ENCODE peak calls at places on chromosomes 2 and 18, in eight cellular contexts. E is PC-3, V is NCI-H2029 treated with DMSO at 0.1 percent for 48 hours, N is putamen, W is amniotic stem cell, Q is GM12865, A is T follicular helper cell, M is left cardiac atrium. X is an unnamed sample.

GRCh38 chr18:26634631-26635030 is 86.3 kb upstream of the KCTD1 start:
- DNase-seq in E (no peak), V (no peak), N (no peak), W (no peak), Q (no peak), A (no peak), M (no peak), X (no peak)

GRCh38 chr2:238020816-238021215 is 40.0 kb upstream of the SCLY start:
- DNase-seq in E (no peak), V (no peak), N (no peak), W (no peak), Q (no peak), A (no peak), M (no peak), X (no peak)

GRCh38 chr18:10424576-10425314 is 29.7 kb upstream of the APCDD1 start:
- DNase-seq in E (no peak), V (no peak), N (no peak), W (no peak), Q (no peak), A (no peak), M (no peak), X (no peak)

GRCh38 chr2:234880551-234881211 is 71.1 kb upstream of the SH3BP4 start:
- DNase-seq in E (peak; percentile 90), V (no peak), N (no peak), W (peak; percentile 19), Q (no peak), A (no peak), M (no peak), X (no peak)

GRCh38 chr2:222709191-222709891 is 37.9 kb downstream of the MOGAT1 start:
- DNase-seq in E (peak; percentile 14), V (no peak), N (peak; percentile 79), W (peak; percentile 55), Q (peak; percentile 35), A (no peak), M (peak; percentile 76), X (no peak)

GRCh38 chr2:212595036-212595654 is 56.5 kb upstream of the ERBB4 start:
- DNase-seq in E (peak; percentile 72), V (no peak), N (peak; percentile 7), W (no peak), Q (peak; percentile 41), A (no peak), M (no peak), X (no peak)

GRCh38 chr2:46825958-46826897 is 89.4 kb downstream of the MCFD2 start:
- DNase-seq in E (no peak), V (no peak), N (no peak), W (no peak), Q (no peak), A (no peak), M (peak; percentile 39), X (no peak)

GRCh38 chr2:143936758-143937562 is 583.0 kb downstream of the ZEB2 start:
- DNase-seq in E (no peak), V (no peak), N (peak; percentile 61), W (no peak), Q (peak; percentile 39), A (no peak), M (peak; percentile 42), X (no peak)

GRCh38 chr2:205369813-205370212 is 312.5 kb upstream of the NRP2 start:
- DNase-seq in E (no peak), V (no peak), N (no peak), W (no peak), Q (no peak), A (no peak), M (no peak), X (no peak)

GRCh38 chr2:218958276-218958675 is 1.2 kb upstream of the CDK5R2 start:
- DNase-seq in E (no peak), V (no peak), N (no peak), W (no peak), Q (no peak), A (no peak), M (no peak), X (no peak)

GRCh38 chr2:23023722-23024121 is 361.3 kb upstream of the KLHL29 start:
- DNase-seq in E (no peak), V (no peak), N (no peak), W (no peak), Q (no peak), A (no peak), M (no peak), X (no peak)

GRCh38 chr2:23092831-23093230 is 292.1 kb upstream of the KLHL29 start:
- DNase-seq in E (peak; percentile 14), V (no peak), N (no peak), W (peak; percentile 8), Q (peak; percentile 5), A (no peak), M (no peak), X (no peak)

GRCh38 chr2:168499500-168499899 is 43.4 kb downstream of the CERS6 start:
- DNase-seq in E (no peak), V (no peak), N (no peak), W (no peak), Q (no peak), A (no peak), M (no peak), X (no peak)

GRCh38 chr2:60735496-60736250 is 20.4 kb upstream of the PAPOLG start:
- DNase-seq in E (no peak), V (no peak), N (no peak), W (no peak), Q (no peak), A (no peak), M (no peak), X (no peak)

GRCh38 chr2:119771331-119771730 is 11.6 kb downstream of the PTPN4 start:
- DNase-seq in E (no peak), V (no peak), N (no peak), W (no peak), Q (no peak), A (no peak), M (no peak), X (no peak)

GRCh38 chr2:120034616-120035015 is 21.7 kb downstream of the EPB41L5 start:
- DNase-seq in E (no peak), V (no peak), N (no peak), W (no peak), Q (no peak), A (no peak), M (no peak), X (no peak)

GRCh38 chr2:46082531-46083485 is 214.4 kb upstream of the EPAS1 start:
- DNase-seq in E (peak; percentile 23), V (no peak), N (no peak), W (peak; percentile 45), Q (no peak), A (no peak), M (peak; percentile 76), X (no peak)

X was measured in CD4-positive, alpha-beta T cell.